ENCODE peak calls at places on chromosomes 13 and 19, in six cellular contexts. K, C, D, O, G and H are unnamed samples.
A peak's percentile ranks its signal among the peaks of the same experiment; 100 is the strongest.

GRCh38 chr13:79190932-79191331 is 215.1 kb downstream of the RBM26 start:
- DNase-seq in D (no peak), G (no peak), K (no peak), C (no peak), O (no peak), H (no peak)

GRCh38 chr19:44212865-44213346 is 574 bp downstream of the ZNF227 start:
- DNase-seq in K (peak; percentile 55), G (no peak), O (no peak), C (no peak), D (no peak), H (no peak)

GRCh38 chr13:18978447-18978846 is 203.2 kb downstream of the TUBA3C start:
- DNase-seq in D (no peak), C (no peak), O (no peak), G (no peak), K (no peak), H (no peak)

GRCh38 chr19:36916991-36917390 is 859 bp downstream of the ZNF568 start:
- DNase-seq in O (no peak), C (no peak), K (peak; percentile 26), D (peak; percentile 1), G (no peak), H (no peak)

GRCh38 chr13:24365191-24365590 is 55.8 kb downstream of the C1QTNF9 start:
- DNase-seq in O (no peak), K (no peak), C (no peak), D (no peak), G (no peak), H (no peak)

GRCh38 chr13:21060063-21060826 is 1.1 kb downstream of the LATS2 start:
- DNase-seq in G (peak; percentile 63), K (peak; percentile 46), D (no peak), O (no peak), C (no peak), H (peak; percentile 84)

GRCh38 chr19:709965-710714 is 1.4 kb downstream of the PALM start:
- DNase-seq in D (no peak), O (no peak), C (no peak), G (peak; percentile 66), K (no peak), H (no peak)

GRCh38 chr19:4539697-4540581 is at the start of gene LRG1:
- DNase-seq in G (peak; percentile 75), C (peak; percentile 56), O (no peak), K (no peak), D (no peak), H (peak; percentile 91)

GRCh38 chr19:53365899-53366493 is 491 bp downstream of the ZNF525 start:
- DNase-seq in D (no peak), C (peak; percentile 66), K (no peak), G (no peak), O (no peak), H (no peak)

GRCh38 chr19:29233591-29233990 is 20.6 kb upstream of the UQCRFS1 start:
- DNase-seq in C (no peak), G (no peak), K (no peak), O (no peak), D (no peak), H (no peak)

GRCh38 chr13:32408999-32409313 is 19.0 kb downstream of the N4BP2L1 start:
- DNase-seq in G (no peak), C (no peak), K (no peak), O (no peak), D (no peak), H (no peak)

GRCh38 chr19:29841209-29841558 is 29.4 kb downstream of the CCNE1 start:
- DNase-seq in O (no peak), C (no peak), G (no peak), K (peak; percentile 53), D (no peak), H (no peak)

GRCh38 chr19:3547301-3547731 is 8.3 kb downstream of the TEKTIP1 start:
- DNase-seq in K (no peak), D (no peak), C (no peak), O (no peak), G (no peak), H (no peak)

GRCh38 chr19:35587326-35587725 is 1.4 kb downstream of the PMIS2 start:
- DNase-seq in K (no peak), O (no peak), G (no peak), D (no peak), C (no peak), H (no peak)

GRCh38 chr19:10339380-10339960 is at the start of gene ICAM3:
- DNase-seq in O (no peak), K (no peak), C (peak; percentile 75), D (no peak), G (no peak), H (no peak)

GRCh38 chr19:1461862-1462261 is 11.9 kb downstream of the APC2 start:
- DNase-seq in K (no peak), D (no peak), C (no peak), G (no peak), O (no peak), H (no peak)

GRCh38 chr19:34067861-34068271 is 104.4 kb upstream of the LSM14A start:
- DNase-seq in G (no peak), D (no peak), K (peak; percentile 90), O (no peak), C (no peak), H (no peak)

GRCh38 chr19:15195987-15196682 is 4.7 kb downstream of the NOTCH3 start:
- DNase-seq in K (no peak), O (no peak), D (no peak), G (no peak), C (no peak), H (peak; percentile 95)

GRCh38 chr19:17511724-17512573 is 500 bp downstream of the PGLS start:
- DNase-seq in K (peak; percentile 78), C (peak; percentile 81), G (peak; percentile 94), O (peak; percentile 59), D (no peak), H (peak; percentile 97)

GRCh38 chr19:9075064-9075964 is 11.5 kb upstream of the OR1M1 start:
- DNase-seq in G (peak; percentile 80), K (peak; percentile 96), O (peak; percentile 0), D (peak; percentile 3), C (peak; percentile 69), H (peak; percentile 96)

GRCh38 chr19:49165865-49166301 is 8.3 kb downstream of the TRPM4 start:
- DNase-seq in K (no peak), G (peak; percentile 43), D (no peak), O (no peak), C (no peak), H (no peak)

GRCh38 chr19:49264258-49264657 is 60.7 kb downstream of the SLC6A16 start:
- DNase-seq in C (peak; percentile 82), K (no peak), D (no peak), G (no peak), O (no peak), H (no peak)

GRCh38 chr19:35395762-35396199 is 24.9 kb downstream of the GPR42 start:
- DNase-seq in G (no peak), K (no peak), O (no peak), D (no peak), C (no peak), H (peak; percentile 74)

GRCh38 chr19:861756-862528 is 2.5 kb downstream of the CFD start:
- DNase-seq in D (no peak), G (peak; percentile 72), O (no peak), C (peak; percentile 74), K (peak; percentile 25), H (peak; percentile 89)

GRCh38 chr19:29873024-29873800 is 61.4 kb downstream of the CCNE1 start:
- DNase-seq in O (no peak), K (peak; percentile 26), G (peak; percentile 58), D (no peak), C (peak; percentile 30), H (peak; percentile 83)

GRCh38 chr13:33139186-33139585 is 123.0 kb downstream of the KL start:
- DNase-seq in G (peak; percentile 81), C (peak; percentile 59), D (no peak), K (no peak), O (no peak), H (no peak)

GRCh38 chr13:99144306-99144705 is 56.3 kb upstream of the UBAC2 start:
- DNase-seq in C (peak; percentile 28), G (no peak), D (no peak), O (no peak), K (no peak), H (no peak)

GRCh38 chr13:36163809-36164308 is 32.7 kb upstream of the DCLK1 start:
- DNase-seq in O (peak; percentile 54), K (peak; percentile 70), G (peak; percentile 70), D (peak; percentile 72), C (no peak), H (peak; percentile 86)

GRCh38 chr19:31177230-31177629 is 172.0 kb downstream of the TSHZ3 start:
- DNase-seq in O (no peak), K (no peak), D (no peak), C (no peak), G (no peak), H (no peak)

GRCh38 chr13:75136151-75136550 is 345.8 kb downstream of the TBC1D4 start:
- DNase-seq in K (no peak), C (no peak), G (no peak), D (no peak), O (no peak), H (no peak)

GRCh38 chr19:48249502-48250014 is 6.2 kb downstream of the CARD8 start:
- DNase-seq in D (no peak), K (no peak), G (peak; percentile 75), O (no peak), C (no peak), H (no peak)

GRCh38 chr13:104816716-104817115 is 1718.7 kb downstream of the EFNB2 start:
- DNase-seq in C (no peak), G (no peak), K (no peak), O (no peak), D (no peak), H (no peak)

GRCh38 chr13:38862443-38862842 is 128.2 kb downstream of the STOML3 start:
- DNase-seq in K (no peak), O (no peak), D (no peak), G (no peak), C (no peak), H (no peak)

GRCh38 chr19:12721656-12722565 is 1.8 kb downstream of the TNPO2 start:
- DNase-seq in D (no peak), O (peak; percentile 43), C (peak; percentile 48), G (peak; percentile 82), K (peak; percentile 82), H (peak; percentile 90)